ENCODE peak calls at places on chromosomes 2 and 18, in five cellular contexts. M is PC-9, S is right atrium auricular region, X is ovary, F is HCT116. P is an unnamed sample.

GRCh38 chr2:133718688-133719201 is 150.5 kb upstream of the NCKAP5 start:
- DNase-seq in M (no peak), S (peak; percentile 64), X (no peak), F (no peak), P (no peak)

GRCh38 chr2:71846669-71847291 is 300.9 kb downstream of the CYP26B1 start:
- DNase-seq in M (no peak), S (no peak), X (no peak), F (no peak), P (no peak)

GRCh38 chr18:35039633-35040032 is 1.6 kb upstream of the MAPRE2 start:
- DNase-seq in M (peak; percentile 31), S (no peak), X (no peak), F (no peak), P (no peak)

GRCh38 chr2:72837171-72837570 is 11.3 kb upstream of the EXOC6B start:
- DNase-seq in M (no peak), S (no peak), X (no peak), F (no peak), P (no peak)

GRCh38 chr2:200584639-200585038 is 1.2 kb upstream of the AOX1 start:
- DNase-seq in M (no peak), S (no peak), X (no peak), F (no peak), P (no peak)

GRCh38 chr2:146602856-146603255 is 1242.0 kb upstream of the ACVR2A start:
- DNase-seq in M (no peak), S (no peak), X (no peak), F (no peak), P (no peak)

GRCh38 chr18:23949863-23950262 is 64.7 kb upstream of the TTC39C start:
- DNase-seq in M (no peak), S (no peak), X (no peak), F (no peak), P (no peak)

GRCh38 chr2:101983928-101984327 is 7.8 kb upstream of the IL1R2 start:
- DNase-seq in M (no peak), S (no peak), X (no peak), F (no peak), P (no peak)

GRCh38 chr2:85189606-85190270 is 56.5 kb downstream of the TCF7L1 start:
- DNase-seq in M (no peak), S (no peak), X (no peak), F (no peak), P (no peak)

GRCh38 chr2:1842945-1843344 is 98.6 kb upstream of the PXDN start:
- DNase-seq in M (no peak), S (no peak), X (no peak), F (no peak), P (no peak)

GRCh38 chr2:240169486-240170353 is 29.3 kb upstream of the OTOS start:
- DNase-seq in M (no peak), S (no peak), X (peak; percentile 23), F (no peak), P (no peak)

GRCh38 chr18:8610442-8610801 is 1.2 kb downstream of the RAB12 start:
- DNase-seq in M (no peak), S (no peak), X (no peak), F (no peak), P (peak; percentile 31)

GRCh38 chr2:52117299-52117698 is 1085.4 kb upstream of the NRXN1 start:
- DNase-seq in M (no peak), S (no peak), X (no peak), F (no peak), P (no peak)

GRCh38 chr2:218885981-218886447 is 5.4 kb downstream of the WNT10A start:
- DNase-seq in M (no peak), S (no peak), X (peak; percentile 0), F (no peak), P (no peak)

GRCh38 chr18:33906046-33906445 is 318.7 kb downstream of the NOL4 start:
- DNase-seq in M (no peak), S (no peak), X (no peak), F (no peak), P (no peak)
- H3K9me3 ChIP-seq in M (peaks cover 3% of the 10 kb centered on the region), S (no peaks in the 10 kb centered on the region), X (no peaks in the 10 kb centered on the region), F (peaks cover 13% of the 10 kb centered on the region), P (no peaks in the 10 kb centered on the region)

GRCh38 chr2:41495050-41495449 is 552.8 kb upstream of the PKDCC start:
- DNase-seq in M (no peak), S (no peak), X (no peak), F (no peak), P (no peak)

GRCh38 chr2:41500895-41501294 is 546.9 kb upstream of the PKDCC start:
- DNase-seq in M (no peak), S (no peak), X (no peak), F (no peak), P (no peak)

GRCh38 chr2:41502752-41503151 is 545.1 kb upstream of the PKDCC start:
- DNase-seq in M (no peak), S (no peak), X (no peak), F (no peak), P (no peak)

GRCh38 chr2:41498791-41499190 is 549.0 kb upstream of the PKDCC start:
- DNase-seq in M (no peak), S (no peak), X (no peak), F (no peak), P (no peak)

DNA sequence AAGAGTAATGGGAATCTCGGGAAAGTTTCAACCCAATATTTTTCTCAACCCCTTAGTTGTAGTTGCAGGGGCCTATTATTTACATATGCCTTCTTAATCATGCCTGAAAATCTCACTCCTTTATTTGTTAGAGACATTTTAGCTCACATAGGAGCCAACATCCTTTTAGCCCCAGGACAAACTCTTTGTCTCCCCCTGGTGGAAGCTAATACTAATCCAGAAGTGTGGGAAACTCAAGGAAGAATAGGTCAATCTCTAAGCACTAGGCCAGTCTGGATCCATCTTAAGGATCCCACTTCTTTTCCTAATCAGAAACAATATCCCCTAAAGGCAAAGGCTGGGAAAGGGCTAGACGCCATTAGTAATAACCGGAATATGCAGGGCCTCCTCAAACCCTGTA is 550.9 kb upstream of the PKDCC start:
- DNase-seq in M (no peak), S (no peak), X (no peak), F (no peak), P (no peak)
- H3K9me3 ChIP-seq in M (peaks cover 28% of the 10 kb centered on the region), S (peaks cover 14% of the 10 kb centered on the region), X (no peaks in the 10 kb centered on the region), F (peaks cover 22% of the 10 kb centered on the region), P (peaks cover 22% of the 10 kb centered on the region)

DNA sequence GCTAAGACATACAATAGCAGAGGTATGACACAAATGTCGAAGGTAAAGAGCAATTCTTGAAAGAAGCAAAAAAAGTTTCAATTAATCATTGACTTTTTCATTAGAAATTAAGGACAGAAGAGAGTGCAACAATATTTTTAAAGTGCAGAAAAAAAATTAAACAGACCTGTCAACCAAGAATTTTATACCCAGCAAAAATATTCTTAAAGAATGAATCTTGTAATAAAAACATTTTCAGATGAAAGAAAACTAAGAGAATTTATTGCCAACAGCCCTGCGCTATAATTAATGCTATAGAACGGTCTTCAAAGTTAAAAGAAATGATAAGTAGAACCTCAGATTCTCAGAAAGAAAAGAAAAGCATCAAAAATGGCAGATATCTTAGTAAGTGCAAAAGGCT is 79.0 kb downstream of the OLA1 start:
- DNase-seq in M (no peak), S (no peak), X (no peak), F (no peak), P (no peak)
- H3K9me3 ChIP-seq in M (peaks cover 46% of the 10 kb centered on the region), S (no peaks in the 10 kb centered on the region), X (no peaks in the 10 kb centered on the region), F (peaks cover 20% of the 10 kb centered on the region), P (no peaks in the 10 kb centered on the region)

DNA sequence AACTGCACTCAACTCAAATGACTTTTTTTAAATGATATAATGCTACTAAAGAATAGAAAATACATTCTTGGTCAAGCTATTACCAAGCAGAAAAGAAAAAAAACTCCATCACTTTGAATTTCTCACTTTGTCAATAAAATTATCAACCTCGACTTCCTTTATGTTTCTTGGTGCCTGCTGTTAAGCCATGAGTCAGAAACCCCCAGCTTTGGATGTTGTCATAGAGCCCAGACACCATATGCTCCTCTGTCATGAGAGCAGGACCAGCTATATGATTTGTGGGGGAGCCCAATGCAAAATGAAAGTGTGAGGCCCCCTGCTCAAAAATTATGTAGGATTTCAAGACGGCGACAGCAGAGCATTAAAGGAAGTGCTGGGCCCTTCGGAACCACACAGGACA is 282.6 kb downstream of the MEIS1 start:
- DNase-seq in M (no peak), S (no peak), X (no peak), F (no peak), P (no peak)
- H3K9me3 ChIP-seq in M (no peaks in the 10 kb centered on the region), S (no peaks in the 10 kb centered on the region), X (no peaks in the 10 kb centered on the region), F (no peaks in the 10 kb centered on the region), P (no peaks in the 10 kb centered on the region)

GRCh38 chr2:575030-575727 is 102.0 kb downstream of the TMEM18 start:
- DNase-seq in M (no peak), S (peak; percentile 23), X (no peak), F (no peak), P (no peak)
- H3K9me3 ChIP-seq in M (peaks cover 3% of the 10 kb centered on the region), S (peaks cover 5% of the 10 kb centered on the region), X (no peaks in the 10 kb centered on the region), F (no peaks in the 10 kb centered on the region), P (no peaks in the 10 kb centered on the region)